ENCODE peak calls at places on chromosome 13, in four cellular contexts. S is activated naive CD4-positive, alpha-beta T cell treated with anti-CD3 and anti-CD28 coated beads, Interleukin-2, amount 50 U/mL, for 16 hours; A is GM23338; I is spleen. O is an unnamed sample.

GRCh38 chr13:106755542-106755941 is 187.6 kb upstream of the ARGLU1 start:
- DNase-seq in S (no peak), A (no peak), I (no peak), O (no peak)

GRCh38 chr13:79642596-79642995 is 161.6 kb downstream of the NDFIP2 start:
- DNase-seq in S (no peak), A (peak), I (no peak), O (no peak)

GRCh38 chr13:101655435-101655834 is 203.0 kb downstream of the ITGBL1 start:
- DNase-seq in S (no peak), A (no peak), I (no peak), O (no peak)

GRCh38 chr13:30798776-30799625 is 63.7 kb downstream of the ALOX5AP start:
- DNase-seq in S (no peak), A (peak), I (no peak), O (no peak)

GRCh38 chr13:80524447-80525215 is 183.7 kb upstream of the SPRY2 start:
- DNase-seq in S (no peak), A (no peak), I (no peak), O (no peak)

GRCh38 chr13:94139393-94139995 is 340.0 kb downstream of the DCT start:
- DNase-seq in S (no peak), A (no peak), I (no peak), O (no peak)

GRCh38 chr13:51625555-51626345 is 41.5 kb downstream of the WDFY2 start:
- DNase-seq in S (no peak), A (no peak), I (no peak), O (no peak)

GRCh38 chr13:77545626-77546412 is 10.3 kb downstream of the SCEL start:
- DNase-seq in S (no peak), A (no peak), I (no peak), O (no peak)

GRCh38 chr13:25687622-25688225 is 315.9 kb downstream of the ATP8A2 start:
- DNase-seq in S (no peak), A (no peak), I (no peak), O (peak)

GRCh38 chr13:96822900-96823299 is 171.4 kb downstream of the OXGR1 start:
- DNase-seq in S (no peak), A (peak), I (no peak), O (no peak)

GRCh38 chr13:28954810-28955209 is 134.7 kb downstream of the MTUS2 start:
- DNase-seq in S (no peak), A (no peak), I (no peak), O (no peak)

GRCh38 chr13:78121001-78121400 is 202.4 kb upstream of the EDNRB start:
- DNase-seq in S (no peak), A (peak), I (no peak), O (no peak)

GRCh38 chr13:46624821-46625220 is 71.9 kb downstream of the LRCH1 start:
- DNase-seq in S (no peak), A (no peak), I (no peak), O (no peak)

GRCh38 chr13:114015608-114016295 is 41.9 kb upstream of the C13orf46 start:
- DNase-seq in S (no peak), A (no peak), I (no peak), O (peak)

O was measured in gastrocnemius medialis.